ENCODE peak calls at places on chromosomes 12 and 14, in eight cellular contexts. X is activated naive CD4-positive, alpha-beta T cell; G is ecto neural progenitor cell; D is smooth muscle cell of the brain vasculature; E is fibroblast of mammary gland; L is heart right ventricle; K is HT1080; W is tibial artery. I is an unnamed sample.

GRCh38 chr12:46562625-46563228 is 190.2 kb upstream of the SLC38A2 start:
- DNase-seq in X (no peak), G (no peak), D (no peak), E (peak), L (no peak), K (peak), W (no peak), I (no peak)

GRCh38 chr12:12592930-12593329 is 18.7 kb upstream of the CREBL2 start:
- DNase-seq in X (no peak), G (no peak), D (no peak), E (peak), L (no peak), K (peak), W (no peak), I (no peak)

GRCh38 chr12:67797316-67797741 is 148.8 kb downstream of the DYRK2 start:
- DNase-seq in X (no peak), G (no peak), D (no peak), E (peak), L (peak), K (no peak), W (no peak), I (peak)

GRCh38 chr12:19946549-19946948 is 421.8 kb upstream of the PDE3A start:
- DNase-seq in X (no peak), G (no peak), D (peak), E (peak), L (no peak), K (peak), W (peak), I (no peak)

GRCh38 chr12:94297876-94298520 is 149.6 kb downstream of the PLXNC1 start:
- DNase-seq in X (no peak), G (no peak), D (no peak), E (no peak), L (no peak), K (no peak), W (no peak), I (no peak)

GRCh38 chr14:96599076-96599475 is 96.9 kb downstream of the PAPOLA start:
- DNase-seq in X (no peak), G (no peak), D (no peak), E (no peak), L (no peak), K (no peak), W (no peak), I (no peak)

GRCh38 chr14:55071870-55072640 is 20.6 kb downstream of the MAPK1IP1L start:
- DNase-seq in X (no peak), G (no peak), D (no peak), E (peak), L (peak), K (peak), W (no peak), I (peak)

GRCh38 chr14:76408877-76409276 is 32.9 kb downstream of the ESRRB start:
- DNase-seq in X (no peak), G (no peak), D (no peak), E (no peak), L (no peak), K (no peak), W (no peak), I (no peak)

GRCh38 chr12:91383106-91383505 is 200.5 kb upstream of the DCN start:
- DNase-seq in X (no peak), G (no peak), D (no peak), E (peak), L (no peak), K (no peak), W (no peak), I (no peak)

GRCh38 chr12:6457220-6457945 is 5.5 kb downstream of the TAPBPL start:
- DNase-seq in X (no peak), G (no peak), D (no peak), E (no peak), L (no peak), K (no peak), W (no peak), I (no peak)

GRCh38 chr12:127548123-127548553 is 718.8 kb upstream of the TMEM132C start:
- DNase-seq in X (no peak), G (no peak), D (no peak), E (peak), L (no peak), K (peak), W (no peak), I (no peak)

GRCh38 chr12:124321040-124321481 is 26.2 kb downstream of the RFLNA start:
- DNase-seq in X (peak), G (peak), D (peak), E (peak), L (peak), K (peak), W (peak), I (peak)

GRCh38 chr12:186006-186625 is 27.8 kb downstream of the SLC6A12 start:
- DNase-seq in X (no peak), G (no peak), D (no peak), E (no peak), L (no peak), K (no peak), W (no peak), I (no peak)

GRCh38 chr14:47365248-47365647 is 310.2 kb downstream of the MDGA2 start:
- DNase-seq in X (no peak), G (no peak), D (no peak), E (no peak), L (no peak), K (no peak), W (no peak), I (no peak)

GRCh38 chr14:48955857-48956256 is 630.3 kb downstream of the RPS29 start:
- DNase-seq in X (no peak), G (no peak), D (no peak), E (no peak), L (no peak), K (no peak), W (no peak), I (no peak)

GRCh38 chr12:122090759-122091535 is 12.4 kb downstream of the MLXIP start:
- DNase-seq in X (no peak), G (no peak), D (no peak), E (peak), L (no peak), K (no peak), W (peak), I (no peak)

GRCh38 chr12:80422549-80422948 is 21.5 kb upstream of the PTPRQ start:
- DNase-seq in X (no peak), G (no peak), D (no peak), E (no peak), L (no peak), K (no peak), W (no peak), I (no peak)

GRCh38 chr12:76259660-76260389 is 88.4 kb downstream of the BBS10 start:
- DNase-seq in X (no peak), G (no peak), D (no peak), E (peak), L (no peak), K (peak), W (no peak), I (no peak)

GRCh38 chr12:113248046-113248825 is 27.0 kb downstream of the TPCN1 start:
- DNase-seq in X (no peak), G (no peak), D (no peak), E (no peak), L (no peak), K (no peak), W (no peak), I (no peak)

GRCh38 chr12:28622416-28622815 is 432.2 kb downstream of the CCDC91 start:
- DNase-seq in X (no peak), G (no peak), D (no peak), E (peak), L (no peak), K (peak), W (no peak), I (no peak)

GRCh38 chr14:67735361-67735921 is 33.8 kb downstream of the RDH12 start:
- DNase-seq in X (no peak), G (no peak), D (no peak), E (no peak), L (no peak), K (no peak), W (no peak), I (no peak)

GRCh38 chr14:72516936-72517408 is 376.9 kb downstream of the DPF3 start:
- DNase-seq in X (peak), G (peak), D (peak), E (peak), L (peak), K (peak), W (peak), I (peak)

GRCh38 chr14:104145826-104146642 is 7.6 kb downstream of the KIF26A start:
- DNase-seq in X (no peak), G (peak), D (no peak), E (no peak), L (peak), K (no peak), W (peak), I (peak)

GRCh38 chr14:94008234-94008633 is 11.1 kb downstream of the CCDC197 start:
- DNase-seq in X (no peak), G (no peak), D (no peak), E (no peak), L (no peak), K (no peak), W (no peak), I (no peak)

GRCh38 chr12:38906482-38907170 is 1.2 kb upstream of the CPNE8 start:
- DNase-seq in X (peak), G (peak), D (peak), E (peak), L (peak), K (peak), W (peak), I (peak)

GRCh38 chr14:71855399-71856036 is 76.7 kb upstream of the RGS6 start:
- DNase-seq in X (peak), G (peak), D (peak), E (peak), L (peak), K (peak), W (peak), I (peak)

I was measured in left ventricle myocardium superior.